ENCODE peak calls at places on chromosomes 4 and X, in five cellular contexts. J, Z, E, T and H are unnamed samples.
A peak's percentile ranks its signal among the peaks of the same experiment; 100 is the strongest.

GRCh38 chrX:148492057-148492456 is 8.4 kb upstream of the AFF2 start:
- DNase-seq in E (no peak), Z (no peak), J (no peak), T (no peak), H (no peak)

GRCh38 chrX:103806862-103807474 is 25.1 kb downstream of the RAB9B start:
- DNase-seq in J (no peak), E (no peak), T (peak; percentile 68), Z (no peak), H (no peak)

GRCh38 chrX:69179380-69179911 is 14.2 kb upstream of the PJA1 start:
- DNase-seq in J (peak; percentile 72), E (no peak), Z (no peak), T (no peak), H (peak; percentile 22)

GRCh38 chrX:136674270-136674986 is 26.5 kb downstream of the CD40LG start:
- DNase-seq in E (no peak), Z (no peak), J (no peak), T (no peak), H (no peak)

GRCh38 chr4:88938138-88938537 is 118.8 kb downstream of the FAM13A start:
- DNase-seq in T (no peak), J (no peak), Z (no peak), E (no peak), H (no peak)

GRCh38 chr4:152616804-152617203 is 63.0 kb downstream of the TMEM154 start:
- DNase-seq in Z (no peak), E (no peak), T (no peak), J (no peak), H (no peak)

GRCh38 chr4:81723927-81724587 is 252.3 kb upstream of the RASGEF1B start:
- DNase-seq in T (no peak), J (no peak), E (no peak), Z (no peak), H (no peak)

GRCh38 chrX:120749141-120749846 is 119.4 kb upstream of the C1GALT1C1 start:
- DNase-seq in J (no peak), E (no peak), Z (no peak), T (no peak), H (no peak)

GRCh38 chr4:108384544-108384943 is 215.8 kb upstream of the LEF1 start:
- DNase-seq in J (no peak), E (no peak), Z (no peak), T (no peak), H (no peak)

GRCh38 chrX:8201896-8202331 is 30.8 kb upstream of the VCX2 start:
- DNase-seq in Z (no peak), E (no peak), J (no peak), T (no peak), H (no peak)

GRCh38 chrX:140572724-140573123 is 67.9 kb upstream of the SOX3 start:
- DNase-seq in E (peak; percentile 3), T (peak; percentile 7), J (peak; percentile 21), Z (peak; percentile 4), H (peak; percentile 59)

GRCh38 chr4:144906181-144906895 is 191.7 kb downstream of the ANAPC10 start:
- DNase-seq in T (no peak), E (peak; percentile 38), J (no peak), Z (no peak), H (no peak)
- TF ChIP-seq FOXM1 in T (no peak), E (no peak), J (no peak), Z (no peak), H (no peak)

GRCh38 chrX:37825225-37825842 is 22.0 kb downstream of the DYNLT3 start:
- DNase-seq in Z (peak; percentile 19), T (peak; percentile 8), J (peak; percentile 12), E (no peak), H (peak; percentile 37)

GRCh38 chrX:37830371-37830770 is 17.0 kb downstream of the DYNLT3 start:
- DNase-seq in J (no peak), T (no peak), Z (no peak), E (no peak), H (no peak)

GRCh38 chrX:37824491-37825224 is 22.7 kb downstream of the DYNLT3 start:
- DNase-seq in E (no peak), J (no peak), T (no peak), Z (no peak), H (no peak)
- TF ChIP-seq FOXM1 in E (no peak), J (no peak), T (no peak), Z (no peak), H (no peak)

DNA sequence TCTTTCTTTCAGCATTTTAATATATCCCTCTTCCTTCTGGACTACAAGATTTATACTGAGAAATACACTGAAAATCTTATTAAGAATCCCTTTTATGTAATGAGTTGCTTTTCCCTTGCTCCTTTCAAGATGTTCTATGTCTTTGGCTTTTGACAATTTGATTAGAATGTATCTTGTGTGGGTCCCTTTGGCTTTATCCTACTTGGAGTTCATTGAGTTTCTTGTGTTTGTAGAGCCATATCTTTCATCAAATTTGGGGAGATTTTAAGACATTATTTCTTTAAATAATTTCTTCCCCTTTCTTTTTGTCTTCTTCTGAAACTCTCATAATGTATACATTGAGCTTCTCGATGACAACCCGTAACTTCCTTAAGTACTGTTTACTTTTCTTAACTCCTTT is 739.9 kb upstream of the AMOT start:
- DNase-seq in J (no peak), T (no peak), E (no peak), Z (no peak), H (no peak)
- TF ChIP-seq FOXM1 in J (no peak), T (no peak), E (no peak), Z (no peak), H (no peak)

DNA sequence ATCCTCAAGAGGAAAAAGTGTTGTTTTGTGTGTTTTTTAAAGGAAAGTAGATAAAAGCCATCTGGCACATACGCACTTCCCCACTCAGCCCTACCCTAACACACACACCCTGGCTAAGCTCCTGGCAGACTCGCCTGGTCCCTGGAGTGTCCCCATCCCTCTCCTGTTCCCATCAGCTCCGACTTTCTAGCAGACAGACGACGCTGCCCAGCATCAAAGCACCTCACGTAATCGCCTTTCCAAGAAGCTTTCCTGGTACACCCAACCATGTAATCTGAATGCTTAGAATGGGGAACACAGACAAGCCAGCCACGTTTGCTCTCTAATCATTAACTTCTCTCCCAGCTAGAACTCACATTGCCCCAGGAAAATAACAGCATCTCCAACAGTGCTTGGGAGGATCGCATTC is 116.2 kb downstream of the AFAP1 start:
- DNase-seq in Z (no peak), E (no peak), T (peak; percentile 66), J (peak; percentile 75), H (no peak)
- TF ChIP-seq FOXM1 in Z (no peak), E (no peak), T (no peak), J (no peak), H (no peak)

GRCh38 chrX:7116081-7116480 is 31.4 kb upstream of the STS start:
- DNase-seq in J (no peak), E (no peak), T (no peak), Z (no peak), H (no peak)

GRCh38 chrX:7115557-7115956 is 32.0 kb upstream of the STS start:
- DNase-seq in Z (no peak), E (peak; percentile 87), T (no peak), J (no peak), H (no peak)

GRCh38 chrX:7119927-7120577 is 27.5 kb upstream of the STS start:
- DNase-seq in E (no peak), J (no peak), T (peak; percentile 31), Z (no peak), H (no peak)

GRCh38 chrX:7120578-7121219 is 26.8 kb upstream of the STS start:
- DNase-seq in J (no peak), T (peak; percentile 69), E (no peak), Z (no peak), H (no peak)

GRCh38 chrX:7117587-7117986 is 29.9 kb upstream of the STS start:
- DNase-seq in J (no peak), T (no peak), E (no peak), Z (no peak), H (no peak)
- TF ChIP-seq FOXM1 in J (no peak), T (no peak), E (no peak), Z (no peak), H (no peak)